ENCODE peak calls at places on chromosome 21, in seven cellular contexts. O is GM23248, E is iPS-NIHi11, T is progenitor cell of endocrine pancreas, N is colonic mucosa, D is LoVo, H is ovary. V is an unnamed sample.
A peak's percentile ranks its signal among the peaks of the same experiment; 100 is the strongest.

GRCh38 chr21:38816400-38816973 is 10.8 kb downstream of the ETS2 start:
- DNase-seq in N (no peak), E (no peak), O (no peak), T (no peak), D (no peak), H (no peak), V (no peak)

GRCh38 chr21:29300547-29301138 is 1.9 kb downstream of the BACH1 start:
- DNase-seq in E (no peak), H (no peak), D (no peak), O (no peak), T (no peak), N (no peak), V (no peak)

GRCh38 chr21:44281801-44282200 is 3.9 kb upstream of the AIRE start:
- DNase-seq in T (no peak), E (no peak), H (no peak), D (no peak), O (no peak), N (no peak), V (no peak)

GRCh38 chr21:44301093-44301492 is 1.2 kb downstream of the PFKL start:
- DNase-seq in O (peak; percentile 17), E (no peak), H (no peak), N (peak; percentile 39), T (no peak), D (no peak), V (no peak)

GRCh38 chr21:21216013-21216412 is 217.8 kb downstream of the NCAM2 start:
- DNase-seq in D (no peak), N (no peak), H (no peak), E (no peak), T (no peak), O (no peak), V (no peak)

GRCh38 chr21:32088471-32088870 is 190.4 kb downstream of the MIS18A start:
- DNase-seq in N (no peak), H (no peak), T (no peak), E (no peak), O (no peak), D (no peak), V (no peak)

GRCh38 chr21:27168084-27168483 is 201.2 kb upstream of the ADAMTS5 start:
- DNase-seq in O (peak; percentile 29), T (no peak), H (no peak), D (no peak), N (no peak), E (no peak), V (peak; percentile 29)

GRCh38 chr21:14759285-14759684 is 213.2 kb upstream of the SAMSN1 start:
- DNase-seq in E (no peak), H (no peak), D (no peak), O (no peak), N (no peak), T (no peak), V (no peak)

GRCh38 chr21:15015622-15016471 is 49.0 kb downstream of the NRIP1 start:
- DNase-seq in N (no peak), O (peak; percentile 95), E (no peak), D (no peak), H (no peak), T (no peak), V (peak; percentile 64)